ENCODE peak calls at places on chromosomes 12 and 14, in five cellular contexts. P is Caco-2, I is lung, N is right lobe of liver, S is endothelial cell of umbilical vein. J is an unnamed sample.

GRCh38 chr14:95156153-95156764 is 1.1 kb downstream of the DICER1 start:
- DNase-seq in I (no peak), P (no peak), S (peak; percentile 38), N (no peak), J (no peak)

GRCh38 chr12:64567570-64567969 is 42.7 kb upstream of the RASSF3 start:
- DNase-seq in N (no peak), P (no peak), S (no peak), I (no peak), J (no peak)

GRCh38 chr12:78584695-78585094 is 279.9 kb upstream of the SYT1 start:
- DNase-seq in N (no peak), I (no peak), P (peak; percentile 28), S (no peak), J (no peak)

GRCh38 chr14:77208266-77208978 is 26.8 kb downstream of the TMEM63C start:
- DNase-seq in P (peak; percentile 81), S (peak; percentile 62), N (peak; percentile 75), I (peak; percentile 77), J (peak; percentile 69)

GRCh38 chr14:58540693-58541092 is 97.1 kb upstream of the DACT1 start:
- DNase-seq in N (no peak), I (no peak), P (no peak), S (no peak), J (no peak)

GRCh38 chr12:58356794-58357193 is 415.4 kb downstream of the ATP23 start:
- DNase-seq in N (no peak), I (no peak), P (no peak), S (no peak), J (no peak)

GRCh38 chr14:102323102-102323501 is 3.6 kb downstream of the ZNF839 start:
- DNase-seq in S (peak; percentile 71), I (peak; percentile 63), N (peak; percentile 61), P (peak; percentile 41), J (peak; percentile 39)

GRCh38 chr12:50615534-50616296 is 110.9 kb downstream of the DIP2B start:
- DNase-seq in I (no peak), N (no peak), S (no peak), P (no peak), J (no peak)

GRCh38 chr14:24673534-24674203 is 39.7 kb upstream of the GZMB start:
- DNase-seq in N (no peak), I (no peak), S (no peak), P (no peak), J (no peak)

GRCh38 chr14:99391671-99392070 is 89.0 kb downstream of the SETD3 start:
- DNase-seq in N (no peak), I (peak; percentile 42), P (no peak), S (peak; percentile 76), J (no peak)

GRCh38 chr14:29734732-29735131 is 192.9 kb downstream of the PRKD1 start:
- DNase-seq in S (no peak), P (no peak), I (no peak), N (no peak), J (no peak)

GRCh38 chr12:58416211-58416610 is 474.8 kb downstream of the ATP23 start:
- DNase-seq in N (no peak), P (no peak), S (peak; percentile 41), I (no peak), J (no peak)

GRCh38 chr12:100229036-100229635 is 28.5 kb downstream of the ACTR6 start:
- DNase-seq in S (no peak), I (no peak), N (no peak), P (peak; percentile 51), J (no peak)

GRCh38 chr14:78141590-78141989 is 28.6 kb upstream of the NRXN3 start:
- DNase-seq in I (no peak), S (no peak), P (no peak), N (no peak), J (no peak)

GRCh38 chr14:104676694-104677505 is 12.5 kb upstream of the INF2 start:
- DNase-seq in P (no peak), S (peak; percentile 28), N (peak; percentile 46), I (no peak), J (peak; percentile 17)

GRCh38 chr12:132638541-132639408 is 20.2 kb downstream of the P2RX2 start:
- DNase-seq in S (peak; percentile 59), I (no peak), P (peak; percentile 58), N (no peak), J (no peak)

GRCh38 chr12:66963901-66964300 is 285.0 kb upstream of the GRIP1 start:
- DNase-seq in N (no peak), I (no peak), P (no peak), S (no peak), J (no peak)

GRCh38 chr12:91326043-91327027 is 143.7 kb upstream of the DCN start:
- DNase-seq in S (peak; percentile 59), N (no peak), P (peak; percentile 64), I (peak; percentile 50), J (no peak)

GRCh38 chr14:91780452-91780851 is 48.6 kb upstream of the CATSPERB start:
- DNase-seq in I (no peak), P (peak; percentile 63), S (peak; percentile 17), N (no peak), J (no peak)

GRCh38 chr12:42326466-42327226 is 679 bp downstream of the PPHLN1 start:
- DNase-seq in N (no peak), I (no peak), S (peak; percentile 36), P (no peak), J (no peak)

GRCh38 chr14:23406725-23407355 is 1.2 kb downstream of the MYH6 start:
- DNase-seq in N (no peak), I (no peak), P (no peak), S (no peak), J (peak; percentile 13)

GRCh38 chr14:23405096-23405495 is 3.0 kb downstream of the MYH6 start:
- DNase-seq in I (no peak), N (no peak), S (no peak), P (no peak), J (peak; percentile 21)

GRCh38 chr14:23406244-23406643 is 1.8 kb downstream of the MYH6 start:
- DNase-seq in N (no peak), S (no peak), P (no peak), I (no peak), J (peak; percentile 14)

GRCh38 chr14:23404331-23404900 is 3.7 kb downstream of the MYH6 start:
- DNase-seq in N (no peak), P (no peak), I (no peak), S (no peak), J (peak; percentile 17)

DNA sequence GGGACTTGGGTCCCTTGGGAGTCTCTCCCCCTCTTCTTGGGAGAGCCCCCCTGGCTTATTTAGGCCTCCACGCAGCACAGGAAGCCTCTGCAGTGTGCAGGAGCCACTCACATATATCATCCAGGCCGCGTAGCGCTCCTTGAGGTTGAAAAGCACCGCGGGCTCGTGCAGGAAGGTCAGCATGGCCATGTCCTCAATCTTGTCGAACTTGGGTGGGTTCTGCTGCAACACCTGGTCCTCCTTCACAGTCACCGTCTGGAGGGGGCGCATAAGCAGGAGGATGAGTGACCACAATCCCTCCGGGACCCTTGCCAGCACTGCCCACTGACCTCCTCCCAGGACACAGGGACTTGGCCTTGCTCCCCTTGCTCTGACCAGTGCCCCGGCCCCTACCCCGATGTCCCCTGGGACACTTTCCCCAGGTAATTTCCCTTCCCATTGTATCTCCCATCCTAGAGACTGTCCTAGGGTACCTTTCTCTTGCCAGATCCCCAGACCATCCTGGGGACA is 2.5 kb downstream of the MYH6 start:
- DNase-seq in P (no peak), S (no peak), N (no peak), I (no peak), J (no peak)
- H3K4me1 ChIP-seq in P (no peaks in the 10 kb centered on the region), S (no peaks in the 10 kb centered on the region), N (no peaks in the 10 kb centered on the region), I (no peaks in the 10 kb centered on the region), J (peaks cover 57% of the 10 kb centered on the region)

GRCh38 chr12:122886851-122887816 is 8.8 kb downstream of the VPS37B start:
- DNase-seq in N (no peak), P (no peak), S (peak; percentile 71), I (no peak), J (no peak)

GRCh38 chr12:122884091-122884826 is 11.7 kb downstream of the VPS37B start:
- DNase-seq in P (no peak), I (no peak), S (no peak), N (no peak), J (no peak)

GRCh38 chr12:122884860-122885259 is 11.1 kb downstream of the VPS37B start:
- DNase-seq in P (no peak), I (no peak), N (no peak), S (no peak), J (no peak)

GRCh38 chr12:122887817-122888212 is 8.1 kb downstream of the VPS37B start:
- DNase-seq in P (no peak), S (no peak), N (no peak), I (no peak), J (no peak)

GRCh38 chr12:122886161-122886560 is 9.8 kb downstream of the VPS37B start:
- DNase-seq in S (no peak), N (no peak), I (no peak), P (no peak), J (no peak)
- H3K4me1 ChIP-seq in S (peaks cover 55% of the 10 kb centered on the region), N (no peaks in the 10 kb centered on the region), I (peaks cover 27% of the 10 kb centered on the region), P (peaks cover 39% of the 10 kb centered on the region), J (peaks cover 95% of the 10 kb centered on the region)

GRCh38 chr12:27296674-27297073 is 36.0 kb upstream of the BMAL2 start:
- DNase-seq in P (no peak), I (no peak), S (peak; percentile 56), N (no peak), J (no peak)

GRCh38 chr12:27290501-27291168 is 42.0 kb upstream of the BMAL2 start:
- DNase-seq in P (no peak), N (no peak), S (peak; percentile 77), I (no peak), J (no peak)

GRCh38 chr12:27292718-27293117 is 39.9 kb upstream of the BMAL2 start:
- DNase-seq in I (no peak), N (no peak), S (peak; percentile 60), P (no peak), J (no peak)

GRCh38 chr12:27291862-27292261 is 40.8 kb upstream of the BMAL2 start:
- DNase-seq in N (no peak), I (no peak), S (peak; percentile 94), P (no peak), J (no peak)

DNA sequence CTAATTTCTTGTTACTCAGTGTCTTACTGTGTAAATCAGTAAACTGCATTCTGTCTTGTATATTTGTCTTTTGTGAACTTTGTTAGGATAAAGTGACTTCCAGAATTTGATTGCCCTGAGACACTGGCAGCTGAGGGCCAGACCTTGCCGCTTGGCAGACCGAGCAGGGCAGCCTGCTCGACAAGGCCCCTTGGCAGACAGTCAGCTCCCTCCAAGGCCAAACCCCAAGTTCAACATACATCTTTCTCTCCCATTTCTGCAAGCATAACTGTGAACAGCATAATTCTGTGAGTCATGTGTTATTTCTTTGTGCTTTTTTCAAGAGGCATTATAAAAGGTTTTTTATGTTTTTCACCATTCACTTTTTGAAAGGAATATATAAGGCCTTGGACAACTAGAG is 39.2 kb upstream of the BMAL2 start:
- DNase-seq in N (no peak), P (no peak), I (no peak), S (peak; percentile 62), J (peak; percentile 27)
- H3K4me1 ChIP-seq in N (no peaks in the 10 kb centered on the region), P (peaks cover 11% of the 10 kb centered on the region), I (peaks cover 2% of the 10 kb centered on the region), S (peaks cover 44% of the 10 kb centered on the region), J (peaks cover 88% of the 10 kb centered on the region)

DNA sequence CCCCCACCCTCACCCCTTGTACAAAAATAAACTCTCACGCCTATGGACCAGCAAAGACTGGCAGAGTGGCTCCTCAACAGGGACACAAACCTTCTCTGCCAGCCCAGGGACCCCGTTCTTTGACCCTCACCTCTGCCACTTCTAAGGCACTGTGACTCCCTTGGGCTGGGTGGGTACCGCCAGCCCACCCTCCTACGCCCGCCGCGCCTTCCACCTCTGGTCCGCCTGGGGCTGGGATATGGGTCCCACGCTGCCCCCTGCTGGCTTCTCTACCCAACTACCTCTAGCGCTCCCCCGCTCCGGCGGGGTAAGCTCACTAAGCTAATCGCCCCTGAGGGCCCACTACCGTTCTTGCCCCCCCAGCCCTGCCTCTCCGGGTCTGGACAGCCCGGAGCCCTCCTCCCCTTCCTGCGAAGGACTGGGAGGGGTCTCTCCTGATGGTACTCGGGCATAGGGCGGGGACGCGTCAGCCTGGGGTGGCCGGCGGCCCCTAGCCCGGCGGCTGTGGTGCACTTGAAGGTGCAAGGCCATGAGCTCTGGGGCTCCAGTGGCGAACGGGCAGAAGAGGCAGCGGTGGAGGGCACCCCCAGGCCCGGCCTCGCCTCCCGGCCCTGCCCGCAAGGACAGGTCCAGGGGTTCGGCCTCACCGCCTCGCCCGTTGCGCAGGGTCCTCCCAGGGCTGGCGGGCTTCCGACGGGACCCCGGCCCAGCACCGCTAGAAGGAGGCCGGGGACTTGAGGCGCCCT is 8.1 kb downstream of the ZNF219 start:
- DNase-seq in N (no peak), S (no peak), I (no peak), P (peak; percentile 46), J (no peak)
- H3K4me1 ChIP-seq in N (no peaks in the 10 kb centered on the region), S (no peaks in the 10 kb centered on the region), I (no peaks in the 10 kb centered on the region), P (no peaks in the 10 kb centered on the region), J (peaks cover 18% of the 10 kb centered on the region)